ENCODE peak calls at places on chromosomes 7 and 10, in eight cellular contexts. L, W, I, Q, T, C, F and O are unnamed samples.
A peak's percentile ranks its signal among the peaks of the same experiment; 100 is the strongest.

GRCh38 chr10:116101616-116102015 is 171.4 kb downstream of the GFRA1 start:
- DNase-seq in L (no peak), W (no peak), I (no peak), Q (no peak), T (no peak), C (no peak), F (no peak), O (no peak)

GRCh38 chr10:79090134-79090803 is 21.5 kb downstream of the ZMIZ1 start:
- DNase-seq in L (no peak), W (no peak), I (no peak), Q (no peak), T (no peak), C (no peak), F (no peak), O (no peak)

GRCh38 chr7:123120286-123120685 is 79.5 kb downstream of the SLC13A1 start:
- DNase-seq in L (no peak), W (no peak), I (no peak), Q (no peak), T (no peak), C (no peak), F (no peak), O (no peak)

GRCh38 chr10:48724127-48724526 is 39.5 kb downstream of the WDFY4 start:
- DNase-seq in L (no peak), W (no peak), I (no peak), Q (no peak), T (no peak), C (no peak), F (no peak), O (no peak)

GRCh38 chr7:946256-946996 is 8.1 kb downstream of the ADAP1 start:
- DNase-seq in L (no peak), W (no peak), I (no peak), Q (no peak), T (no peak), C (no peak), F (no peak), O (no peak)

GRCh38 chr10:86753056-86753455 is 3.4 kb upstream of the BMPR1A start:
- DNase-seq in L (no peak), W (no peak), I (no peak), Q (no peak), T (no peak), C (no peak), F (no peak), O (peak; percentile 33)

GRCh38 chr7:105636982-105637381 is 55.7 kb upstream of the EFCAB10 start:
- DNase-seq in L (no peak), W (no peak), I (no peak), Q (no peak), T (no peak), C (no peak), F (no peak), O (no peak)

GRCh38 chr7:30459591-30460245 is 18.9 kb downstream of the NOD1 start:
- DNase-seq in L (peak; percentile 87), W (no peak), I (peak; percentile 83), Q (peak; percentile 58), T (peak; percentile 83), C (peak; percentile 91), F (no peak), O (no peak)

GRCh38 chr7:38855867-38856266 is 53.1 kb downstream of the VPS41 start:
- DNase-seq in L (no peak), W (no peak), I (no peak), Q (no peak), T (no peak), C (no peak), F (no peak), O (no peak)

DNA sequence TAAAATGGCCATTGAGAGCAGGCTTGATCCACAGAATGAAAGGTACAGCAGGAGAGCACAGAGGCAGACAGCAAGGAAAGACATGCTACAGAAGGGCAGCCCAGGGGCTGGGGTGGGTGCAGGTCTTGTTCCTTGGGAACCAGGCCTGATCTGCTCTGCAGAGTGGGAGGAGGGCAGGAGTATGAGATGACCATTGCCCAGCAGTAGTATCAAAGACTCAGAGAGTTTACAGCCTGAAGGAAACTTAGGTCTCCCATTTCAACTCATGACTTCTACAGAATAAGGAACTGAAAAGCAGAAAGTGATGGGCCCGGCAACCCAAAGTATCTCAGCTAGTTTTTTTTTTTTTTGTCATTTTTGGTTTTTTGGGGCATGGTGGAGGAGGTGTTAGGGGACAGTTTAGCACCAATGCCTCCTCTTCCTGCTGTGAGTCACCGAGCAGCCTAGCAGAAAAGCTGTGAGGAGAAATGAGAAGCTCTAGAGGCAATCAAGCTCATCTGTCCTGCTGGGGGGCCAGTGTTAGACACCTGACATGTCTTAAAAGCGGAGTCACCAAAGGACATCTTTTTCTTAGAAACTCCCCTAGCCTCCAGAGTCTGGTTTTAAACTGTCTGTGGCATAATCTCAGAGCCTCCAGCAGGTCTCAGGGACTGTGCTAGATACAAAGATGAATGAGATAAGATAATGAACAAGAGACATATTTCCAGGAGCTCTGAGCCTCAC is 34.3 kb upstream of the HERPUD2 start:
- DNase-seq in L (no peak), W (no peak), I (no peak), Q (no peak), T (no peak), C (no peak), F (no peak), O (peak; percentile 67)
- TF ChIP-seq CTCF in L (no peak), W (no peak), I (no peak), Q (no peak), T (no peak), C (no peak), F (no peak), O (no peak)

GRCh38 chr7:148884299-148885022 is 370 bp upstream of the EZH2 start:
- DNase-seq in L (peak; percentile 97), W (peak; percentile 96), I (peak; percentile 94), Q (peak; percentile 91), T (peak; percentile 85), C (peak; percentile 46), F (peak; percentile 93), O (peak; percentile 99)
- TF ChIP-seq CTCF in L (no peak), W (no peak), I (no peak), Q (no peak), T (no peak), C (no peak), F (no peak), O (no peak)

GRCh38 chr10:72274730-72275350 is 1.1 kb downstream of the DDIT4 start:
- DNase-seq in L (peak; percentile 77), W (peak; percentile 68), I (peak; percentile 82), Q (peak; percentile 84), T (peak; percentile 31), C (no peak), F (peak; percentile 88), O (peak; percentile 51)
- TF ChIP-seq CTCF in L (peak; percentile 68), W (peak; percentile 71), I (peak; percentile 81), Q (peak; percentile 73), T (peak; percentile 87), C (peak; percentile 86), F (peak; percentile 83), O (peak; percentile 90)

GRCh38 chr7:141701489-141702046 is 398 bp downstream of the DENND11 start:
- DNase-seq in L (peak; percentile 58), W (peak; percentile 78), I (peak; percentile 59), Q (peak; percentile 46), T (no peak), C (no peak), F (peak; percentile 63), O (peak; percentile 86)
- TF ChIP-seq CTCF in L (no peak), W (no peak), I (no peak), Q (no peak), T (no peak), C (no peak), F (no peak), O (no peak)

GRCh38 chr7:101816499-101817030 is 861 bp upstream of the CUX1 start:
- DNase-seq in L (peak; percentile 80), W (peak; percentile 86), I (peak; percentile 65), Q (peak; percentile 45), T (no peak), C (no peak), F (peak; percentile 68), O (peak; percentile 69)
- TF ChIP-seq CTCF in L (no peak), W (no peak), I (no peak), Q (no peak), T (no peak), C (no peak), F (no peak), O (peak; percentile 64)

GRCh38 chr10:69318087-69318996 is 40.0 kb downstream of the HK1 start:
- DNase-seq in L (peak; percentile 93), W (peak; percentile 96), I (peak; percentile 87), Q (peak; percentile 88), T (peak; percentile 77), C (peak; percentile 31), F (peak; percentile 94), O (peak; percentile 98)
- TF ChIP-seq CTCF in L (no peak), W (peak; percentile 13), I (no peak), Q (no peak), T (no peak), C (no peak), F (no peak), O (no peak)

GRCh38 chr10:63355682-63356081 is 110.1 kb downstream of the JMJD1C start:
- DNase-seq in L (no peak), W (no peak), I (no peak), Q (no peak), T (no peak), C (no peak), F (no peak), O (no peak)

GRCh38 chr10:63348210-63348850 is 117.4 kb downstream of the JMJD1C start:
- DNase-seq in L (no peak), W (no peak), I (no peak), Q (no peak), T (no peak), C (no peak), F (no peak), O (no peak)

DNA sequence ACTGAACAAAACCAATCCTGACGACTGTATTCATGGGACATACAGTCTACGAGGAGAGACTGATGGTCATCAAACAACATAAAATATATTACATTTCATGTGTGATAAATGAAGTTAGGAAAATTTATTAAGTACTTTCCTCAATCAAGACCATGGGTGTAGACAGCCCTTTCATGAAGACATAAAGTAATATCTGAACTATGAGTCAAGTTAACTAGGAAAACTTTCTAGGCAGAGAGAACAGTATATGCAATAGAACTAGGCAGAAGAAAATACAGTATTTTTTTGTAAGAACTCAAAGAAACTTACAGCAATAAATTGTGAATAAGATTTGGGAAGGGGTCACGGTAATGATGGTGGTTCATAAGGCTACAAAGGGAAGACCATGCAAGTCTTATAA is 112.8 kb downstream of the JMJD1C start:
- DNase-seq in L (no peak), W (no peak), I (no peak), Q (no peak), T (no peak), C (no peak), F (no peak), O (no peak)
- TF ChIP-seq CTCF in L (no peak), W (no peak), I (no peak), Q (no peak), T (no peak), C (no peak), F (no peak), O (no peak)